ENCODE peak calls at places on chromosomes 5 and 9, in eight cellular contexts. D is right lobe of liver; B is heart right ventricle; X is left ventricle myocardium inferior; S is thoracic aorta; M is CD8-positive, alpha-beta memory T cell; A is CD8-positive, alpha-beta T cell; V is uterus. K is an unnamed sample. For H3K4me1, the result is how much of the 10 kb centered on the place peaks cover.

GRCh38 chr9:109417054-109417453 is 81.1 kb downstream of the PTPN3 start:
- DNase-seq in D (no peak), B (no peak), X (no peak), S (no peak), M (no peak), A (no peak), V (no peak), K (no peak)

GRCh38 chr9:131772940-131773339 is 33.1 kb upstream of the RAPGEF1 start:
- DNase-seq in D (no peak), B (no peak), X (no peak), S (no peak), M (no peak), A (no peak), V (no peak), K (no peak)

GRCh38 chr5:117665121-117665520 is 1090.5 kb upstream of the SEMA6A start:
- DNase-seq in D (no peak), B (no peak), X (no peak), S (no peak), M (no peak), A (no peak), V (no peak), K (no peak)

GRCh38 chr5:82151622-82152021 is 126.5 kb downstream of the RPS23 start:
- DNase-seq in D (no peak), B (no peak), X (no peak), S (no peak), M (no peak), A (no peak), V (no peak), K (no peak)

GRCh38 chr5:53478411-53479044 is 1.9 kb upstream of the FST start:
- DNase-seq in D (peak), B (peak), X (peak), S (no peak), M (no peak), A (no peak), V (peak), K (peak)

GRCh38 chr9:109520475-109521132 is 22.5 kb upstream of the PTPN3 start:
- DNase-seq in D (peak), B (peak), X (peak), S (peak), M (no peak), A (peak), V (peak), K (peak)

GRCh38 chr5:146699129-146699528 is 179.4 kb downstream of the PPP2R2B start:
- DNase-seq in D (no peak), B (no peak), X (no peak), S (no peak), M (no peak), A (no peak), V (no peak), K (no peak)

GRCh38 chr5:40220260-40220659 is 459.5 kb upstream of the PTGER4 start:
- DNase-seq in D (no peak), B (no peak), X (no peak), S (no peak), M (no peak), A (no peak), V (no peak), K (no peak)

GRCh38 chr5:73376618-73377170 is 71.9 kb downstream of the FOXD1 start:
- DNase-seq in D (no peak), B (no peak), X (no peak), S (no peak), M (no peak), A (no peak), V (no peak), K (no peak)

GRCh38 chr5:65986796-65987195 is 60.4 kb downstream of the ERBIN start:
- DNase-seq in D (no peak), B (no peak), X (no peak), S (no peak), M (no peak), A (no peak), V (no peak), K (no peak)

GRCh38 chr9:79610019-79610760 is 38.4 kb downstream of the TLE4 start:
- DNase-seq in D (no peak), B (no peak), X (no peak), S (no peak), M (no peak), A (no peak), V (no peak), K (no peak)

GRCh38 chr9:35682520-35682919 is 7.2 kb downstream of the TPM2 start:
- DNase-seq in D (no peak), B (no peak), X (no peak), S (no peak), M (no peak), A (no peak), V (no peak), K (no peak)

GRCh38 chr9:35680331-35681105 is 6.8 kb downstream of the CA9 start:
- DNase-seq in D (no peak), B (no peak), X (no peak), S (no peak), M (no peak), A (no peak), V (no peak), K (no peak)

GRCh38 chr9:35681341-35682002 is 7.7 kb downstream of the CA9 start:
- DNase-seq in D (no peak), B (no peak), X (no peak), S (no peak), M (no peak), A (no peak), V (no peak), K (no peak)

GRCh38 chr9:35683323-35683722 is 6.4 kb downstream of the TPM2 start:
- DNase-seq in D (no peak), B (no peak), X (no peak), S (no peak), M (no peak), A (no peak), V (no peak), K (no peak)

DNA sequence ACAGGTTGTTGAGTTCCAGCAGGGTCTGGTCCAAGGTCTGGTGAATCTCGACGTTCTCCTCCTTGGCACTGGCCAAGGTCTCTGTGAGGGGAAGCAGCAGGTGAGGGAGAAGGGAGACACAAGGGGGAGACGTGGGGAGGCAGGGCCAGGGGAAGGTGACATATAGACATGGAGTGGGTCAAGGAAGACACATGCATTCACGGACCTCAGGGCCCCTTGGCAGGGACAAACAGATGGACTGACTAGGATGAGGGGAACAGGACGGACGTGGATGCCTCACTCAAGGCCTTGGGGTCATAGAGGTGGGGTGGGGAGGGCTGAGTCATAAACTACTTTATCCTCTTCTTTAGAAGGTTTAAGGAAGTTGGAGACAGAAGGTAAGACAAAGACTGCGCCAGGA is 7.6 kb downstream of the TPM2 start:
- DNase-seq in D (no peak), B (no peak), X (no peak), S (no peak), M (no peak), A (no peak), V (no peak), K (no peak)
- H3K4me1 ChIP-seq in D (under half), B (under half), X (under half), S (under half), M (under half), A (under half), V (under half), K (under half)

GRCh38 chr9:72362118-72362531 is 2.9 kb downstream of the ZFAND5 start:
- DNase-seq in D (no peak), B (no peak), X (no peak), S (no peak), M (no peak), A (no peak), V (no peak), K (no peak)
- H3K4me1 ChIP-seq in D (under half), B (under half), X (half or more), S (under half), M (half or more), A (half or more), V (under half), K (half or more)

DNA sequence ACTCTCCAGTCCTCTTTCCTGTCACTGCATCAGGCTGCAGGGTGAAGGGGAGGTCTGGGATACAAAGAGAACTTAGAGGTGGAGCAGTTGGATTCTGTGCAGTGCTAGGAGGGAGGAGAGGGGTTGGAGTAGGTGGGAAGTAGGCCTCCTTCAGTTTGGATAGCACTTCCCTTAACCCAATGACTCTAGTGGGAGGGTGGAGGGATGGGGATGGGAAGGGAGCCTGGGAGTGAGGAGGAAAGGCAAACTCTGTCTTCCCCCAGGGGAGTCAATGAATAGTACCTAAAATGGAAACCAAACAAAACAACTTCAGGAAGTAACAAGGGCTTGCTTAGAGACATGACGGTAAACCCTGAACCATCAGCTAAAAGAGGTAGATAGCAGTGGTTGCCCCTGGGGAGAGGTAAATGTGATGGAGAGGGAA is 30.7 kb downstream of the GSN start:
- DNase-seq in D (no peak), B (peak), X (no peak), S (no peak), M (no peak), A (no peak), V (peak), K (peak)
- H3K4me1 ChIP-seq in D (under half), B (under half), X (half or more), S (half or more), M (under half), A (under half), V (under half), K (half or more)

GRCh38 chr5:76351577-76351976 is 51.5 kb upstream of the IQGAP2 start:
- DNase-seq in D (no peak), B (no peak), X (no peak), S (no peak), M (no peak), A (no peak), V (no peak), K (no peak)

GRCh38 chr5:76345582-76345981 is 57.5 kb upstream of the IQGAP2 start:
- DNase-seq in D (no peak), B (no peak), X (no peak), S (no peak), M (no peak), A (no peak), V (no peak), K (no peak)

GRCh38 chr5:76356887-76357286 is 46.2 kb upstream of the IQGAP2 start:
- DNase-seq in D (no peak), B (no peak), X (no peak), S (no peak), M (no peak), A (no peak), V (no peak), K (no peak)

GRCh38 chr5:76351176-76351575 is 51.9 kb upstream of the IQGAP2 start:
- DNase-seq in D (no peak), B (no peak), X (no peak), S (no peak), M (no peak), A (no peak), V (no peak), K (no peak)
- H3K4me1 ChIP-seq in D (under half), B (under half), X (under half), S (under half), M (under half), A (under half), V (under half), K (under half)

K was measured in tibial nerve.